ENCODE peak calls at places on chromosome 18, in ten cellular contexts. G is IMR-90, M is prostate gland, Q is pons, L is astrocyte, Y is NCI-H524 treated with DMSO at 0.1 percent for 48 hours, X is GM03348, U is NCI-H146, E is KG1, T is endothelial cell of umbilical vein. Z is an unnamed sample.

GRCh38 chr18:6781846-6782245 is 52.3 kb downstream of the ARHGAP28 start:
- DNase-seq in G (peak), X (peak), T (peak), U (no peak), M (no peak), Y (no peak), Q (no peak), E (no peak), L (peak), Z (peak)

GRCh38 chr18:32349728-32350395 is 120.8 kb downstream of the GAREM1 start:
- DNase-seq in T (peak), L (peak), Y (no peak), X (peak), M (peak), G (peak), U (no peak), E (no peak), Q (peak), Z (no peak)

GRCh38 chr18:51654441-51655326 is 457.2 kb upstream of the MEX3C start:
- DNase-seq in X (no peak), L (no peak), Q (no peak), T (no peak), E (no peak), G (no peak), M (no peak), U (peak), Y (peak), Z (no peak)

GRCh38 chr18:52392160-52392559 is 52.2 kb downstream of the DCC start:
- DNase-seq in U (no peak), Y (peak), L (no peak), M (no peak), G (peak), T (no peak), X (no peak), Q (peak), E (no peak), Z (no peak)

GRCh38 chr18:59267511-59268126 is 5.6 kb downstream of the RAX start:
- DNase-seq in E (no peak), G (no peak), T (no peak), U (peak), L (no peak), X (no peak), Y (no peak), Q (no peak), M (no peak), Z (no peak)

GRCh38 chr18:52339891-52340371 is at the start of gene DCC:
- DNase-seq in U (peak), L (peak), E (no peak), T (no peak), X (peak), G (peak), Q (peak), M (peak), Y (peak), Z (peak)

GRCh38 chr18:12308386-12309100 is 502 bp downstream of the TUBB6 start:
- DNase-seq in L (peak), U (peak), Y (no peak), E (no peak), Q (no peak), X (peak), M (peak), T (peak), G (peak), Z (no peak)

GRCh38 chr18:3792711-3793110 is 342.7 kb downstream of the TGIF1 start:
- DNase-seq in Y (no peak), X (no peak), M (no peak), L (no peak), U (no peak), G (no peak), E (no peak), Q (no peak), T (no peak), Z (no peak)

GRCh38 chr18:56696966-56697365 is 45.8 kb downstream of the WDR7 start:
- DNase-seq in L (peak), X (no peak), M (no peak), T (no peak), Y (no peak), E (no peak), U (no peak), G (peak), Q (peak), Z (no peak)

GRCh38 chr18:76359909-76360308 is 135.1 kb downstream of the ZNF516 start:
- DNase-seq in E (no peak), T (no peak), Q (no peak), X (no peak), Y (no peak), L (no peak), M (no peak), U (no peak), G (no peak), Z (no peak)

GRCh38 chr18:28178720-28179119 is 1.8 kb upstream of the CDH2 start:
- DNase-seq in Q (no peak), L (peak), G (peak), T (peak), X (peak), Y (no peak), U (no peak), M (no peak), E (no peak), Z (no peak)

GRCh38 chr18:3839481-3840075 is 389.6 kb downstream of the TGIF1 start:
- DNase-seq in E (no peak), G (no peak), U (no peak), T (no peak), L (no peak), Y (no peak), X (no peak), M (no peak), Q (no peak), Z (no peak)

GRCh38 chr18:25099838-25100393 is 252.1 kb downstream of the ZNF521 start:
- DNase-seq in U (no peak), G (peak), Q (no peak), E (no peak), T (peak), X (no peak), M (no peak), Y (no peak), L (no peak), Z (no peak)

GRCh38 chr18:25047983-25048382 is 304.0 kb downstream of the ZNF521 start:
- DNase-seq in Y (no peak), M (no peak), X (no peak), E (no peak), Q (no peak), G (no peak), L (no peak), T (no peak), U (no peak), Z (no peak)

GRCh38 chr18:27942706-27943105 is 234.2 kb downstream of the CDH2 start:
- DNase-seq in E (no peak), X (no peak), G (peak), U (no peak), Q (no peak), T (no peak), Y (no peak), M (no peak), L (peak), Z (no peak)

GRCh38 chr18:21004721-21005120 is 106.9 kb downstream of the ROCK1 start:
- DNase-seq in T (peak), G (peak), U (no peak), Q (peak), X (peak), M (no peak), Y (no peak), E (no peak), L (peak), Z (no peak)

GRCh38 chr18:11983592-11983991 is 2.3 kb downstream of the IMPA2 start:
- DNase-seq in Y (no peak), G (no peak), U (peak), T (no peak), Q (no peak), X (no peak), E (no peak), L (no peak), M (no peak), Z (no peak)

GRCh38 chr18:22344908-22345670 is 72.6 kb downstream of the CTAGE1 start:
- DNase-seq in Y (no peak), E (no peak), G (no peak), M (no peak), Q (no peak), U (no peak), X (no peak), L (no peak), T (peak), Z (no peak)

GRCh38 chr18:77223653-77224052 is 26.0 kb upstream of the GALR1 start:
- DNase-seq in Y (no peak), M (no peak), Q (no peak), X (peak), L (peak), E (no peak), G (peak), T (no peak), U (no peak), Z (no peak)

GRCh38 chr18:36580874-36581750 is 247.7 kb downstream of the TPGS2 start:
- DNase-seq in M (no peak), E (no peak), G (peak), Q (no peak), U (no peak), L (peak), T (no peak), Y (no peak), X (peak), Z (no peak)

Z was measured in LNCaP clone FGC.